ENCODE peak calls at places on chromosome 15, in nine cellular contexts. One of them, this sample, is unnamed.

GRCh38 chr15:92584105-92584504 is 71.5 kb downstream of the FAM174B start:
- DNase-seq in SK-N-SH: no peak
- DNase-seq in endothelial cell of umbilical vein: no peak
- DNase-seq in H1: no peak
- DNase-seq in A549: no peak
- DNase-seq in HCT116: no peak
- DNase-seq in GM12878: no peak
- DNase-seq in K562: no peak
- DNase-seq in HepG2: no peak
- DNase-seq in this sample: no peak

GRCh38 chr15:45187894-45188830 is at the start of gene SHF:
- DNase-seq in A549: peak; percentile 20
- DNase-seq in H1: peak; percentile 77
- DNase-seq in endothelial cell of umbilical vein: peak; percentile 49
- DNase-seq in HCT116: no peak
- DNase-seq in K562: peak; percentile 95
- DNase-seq in GM12878: no peak
- DNase-seq in SK-N-SH: peak; percentile 93
- DNase-seq in HepG2: peak; percentile 31
- DNase-seq in this sample: peak; percentile 49

GRCh38 chr15:25989327-25989726 is 126.2 kb upstream of the ATP10A start:
- DNase-seq in K562: peak; percentile 36
- DNase-seq in H1: peak; percentile 84
- DNase-seq in A549: no peak
- DNase-seq in HCT116: no peak
- DNase-seq in SK-N-SH: no peak
- DNase-seq in GM12878: no peak
- DNase-seq in endothelial cell of umbilical vein: no peak
- DNase-seq in HepG2: no peak
- DNase-seq in this sample: peak; percentile 13

GRCh38 chr15:28960979-28961378 is 75.2 kb downstream of the APBA2 start:
- DNase-seq in SK-N-SH: no peak
- DNase-seq in K562: no peak
- DNase-seq in HCT116: peak; percentile 81
- DNase-seq in HepG2: no peak
- DNase-seq in endothelial cell of umbilical vein: peak; percentile 20
- DNase-seq in H1: no peak
- DNase-seq in A549: peak; percentile 48
- DNase-seq in GM12878: no peak
- DNase-seq in this sample: no peak

GRCh38 chr15:72271895-72272212 is 500 bp downstream of the PARP6 start:
- DNase-seq in A549: peak; percentile 64
- DNase-seq in endothelial cell of umbilical vein: peak; percentile 36
- DNase-seq in K562: peak; percentile 60
- DNase-seq in SK-N-SH: no peak
- DNase-seq in GM12878: no peak
- DNase-seq in HepG2: no peak
- DNase-seq in H1: no peak
- DNase-seq in HCT116: no peak
- DNase-seq in this sample: peak; percentile 36

GRCh38 chr15:25849431-25849921 is 13.7 kb downstream of the ATP10A start:
- DNase-seq in A549: no peak
- DNase-seq in endothelial cell of umbilical vein: no peak
- DNase-seq in GM12878: no peak
- DNase-seq in K562: no peak
- DNase-seq in HCT116: no peak
- DNase-seq in H1: no peak
- DNase-seq in HepG2: no peak
- DNase-seq in SK-N-SH: peak; percentile 43
- DNase-seq in this sample: no peak

GRCh38 chr15:76626611-76627010 is 278.5 kb downstream of the SCAPER start:
- DNase-seq in H1: no peak
- DNase-seq in SK-N-SH: no peak
- DNase-seq in GM12878: no peak
- DNase-seq in K562: no peak
- DNase-seq in HepG2: no peak
- DNase-seq in HCT116: no peak
- DNase-seq in endothelial cell of umbilical vein: peak; percentile 17
- DNase-seq in A549: no peak
- DNase-seq in this sample: no peak

GRCh38 chr15:31163769-31164572 is 62.4 kb upstream of the TRPM1 start:
- DNase-seq in H1: no peak
- DNase-seq in A549: no peak
- DNase-seq in SK-N-SH: no peak
- DNase-seq in HCT116: no peak
- DNase-seq in HepG2: no peak
- DNase-seq in GM12878: no peak
- DNase-seq in K562: no peak
- DNase-seq in endothelial cell of umbilical vein: no peak
- DNase-seq in this sample: no peak

GRCh38 chr15:66899555-66900350 is 165.6 kb upstream of the SMAD3 start:
- DNase-seq in H1: no peak
- DNase-seq in K562: no peak
- DNase-seq in endothelial cell of umbilical vein: no peak
- DNase-seq in A549: no peak
- DNase-seq in HepG2: no peak
- DNase-seq in SK-N-SH: no peak
- DNase-seq in HCT116: no peak
- DNase-seq in GM12878: no peak
- DNase-seq in this sample: no peak

GRCh38 chr15:67089218-67090193 is 24.1 kb downstream of the SMAD3 start:
- DNase-seq in H1: no peak
- DNase-seq in HCT116: no peak
- DNase-seq in A549: peak; percentile 76
- DNase-seq in HepG2: no peak
- DNase-seq in K562: peak; percentile 50
- DNase-seq in GM12878: no peak
- DNase-seq in SK-N-SH: no peak
- DNase-seq in endothelial cell of umbilical vein: peak; percentile 90
- DNase-seq in this sample: peak; percentile 56

GRCh38 chr15:69576035-69576526 is 123.5 kb downstream of the RPLP1 start:
- DNase-seq in H1: peak; percentile 72
- DNase-seq in GM12878: peak; percentile 13
- DNase-seq in HepG2: no peak
- DNase-seq in K562: no peak
- DNase-seq in A549: peak; percentile 87
- DNase-seq in endothelial cell of umbilical vein: peak; percentile 22
- DNase-seq in HCT116: peak; percentile 15
- DNase-seq in SK-N-SH: peak; percentile 84
- DNase-seq in this sample: peak; percentile 80

GRCh38 chr15:73704869-73705645 is 20.9 kb downstream of the CD276 start:
- DNase-seq in GM12878: no peak
- DNase-seq in HepG2: peak; percentile 47
- DNase-seq in HCT116: no peak
- DNase-seq in SK-N-SH: peak; percentile 86
- DNase-seq in endothelial cell of umbilical vein: peak; percentile 52
- DNase-seq in H1: peak; percentile 87
- DNase-seq in A549: peak; percentile 53
- DNase-seq in K562: peak; percentile 81
- DNase-seq in this sample: peak; percentile 62

GRCh38 chr15:68346986-68347385 is 69.4 kb downstream of the FEM1B start:
- DNase-seq in SK-N-SH: no peak
- DNase-seq in endothelial cell of umbilical vein: no peak
- DNase-seq in HepG2: no peak
- DNase-seq in GM12878: no peak
- DNase-seq in A549: no peak
- DNase-seq in H1: no peak
- DNase-seq in HCT116: no peak
- DNase-seq in K562: no peak
- DNase-seq in this sample: no peak

GRCh38 chr15:96693990-96694517 is 363.6 kb downstream of the NR2F2 start:
- DNase-seq in endothelial cell of umbilical vein: no peak
- DNase-seq in GM12878: no peak
- DNase-seq in HCT116: no peak
- DNase-seq in SK-N-SH: no peak
- DNase-seq in K562: no peak
- DNase-seq in HepG2: no peak
- DNase-seq in A549: no peak
- DNase-seq in H1: no peak
- DNase-seq in this sample: peak; percentile 14

GRCh38 chr15:68330911-68331310 is 53.4 kb downstream of the FEM1B start:
- DNase-seq in GM12878: no peak
- DNase-seq in K562: no peak
- DNase-seq in SK-N-SH: no peak
- DNase-seq in endothelial cell of umbilical vein: no peak
- DNase-seq in A549: no peak
- DNase-seq in HepG2: no peak
- DNase-seq in H1: no peak
- DNase-seq in HCT116: no peak
- DNase-seq in this sample: no peak

GRCh38 chr15:77966540-77967290 is 110.8 kb downstream of the TBC1D2B start:
- DNase-seq in K562: peak; percentile 66
- DNase-seq in endothelial cell of umbilical vein: peak; percentile 34
- DNase-seq in H1: peak; percentile 69
- DNase-seq in HCT116: peak; percentile 38
- DNase-seq in GM12878: no peak
- DNase-seq in SK-N-SH: peak; percentile 78
- DNase-seq in HepG2: peak; percentile 32
- DNase-seq in A549: peak; percentile 92
- DNase-seq in this sample: peak; percentile 71

GRCh38 chr15:68382286-68383007 is 49.5 kb downstream of the ITGA11 start:
- DNase-seq in HCT116: no peak
- DNase-seq in A549: no peak
- DNase-seq in H1: peak; percentile 11
- DNase-seq in K562: no peak
- DNase-seq in SK-N-SH: no peak
- DNase-seq in GM12878: no peak
- DNase-seq in endothelial cell of umbilical vein: no peak
- DNase-seq in HepG2: no peak
- DNase-seq in this sample: no peak

GRCh38 chr15:41648097-41648496 is 12.1 kb upstream of the MGA start:
- DNase-seq in endothelial cell of umbilical vein: no peak
- DNase-seq in K562: no peak
- DNase-seq in A549: no peak
- DNase-seq in HCT116: no peak
- DNase-seq in H1: no peak
- DNase-seq in GM12878: no peak
- DNase-seq in HepG2: peak; percentile 50
- DNase-seq in SK-N-SH: no peak
- DNase-seq in this sample: no peak

GRCh38 chr15:63135804-63136203 is 14.1 kb downstream of the LACTB start:
- DNase-seq in GM12878: no peak
- DNase-seq in A549: no peak
- DNase-seq in HCT116: no peak
- DNase-seq in K562: no peak
- DNase-seq in SK-N-SH: no peak
- DNase-seq in HepG2: no peak
- DNase-seq in H1: no peak
- DNase-seq in endothelial cell of umbilical vein: peak; percentile 94
- DNase-seq in this sample: peak; percentile 62

GRCh38 chr15:81400640-81401236 is 26.7 kb upstream of the TMC3 start:
- DNase-seq in K562: peak; percentile 50
- DNase-seq in SK-N-SH: peak; percentile 52
- DNase-seq in GM12878: peak; percentile 23
- DNase-seq in H1: no peak
- DNase-seq in A549: peak; percentile 55
- DNase-seq in HepG2: peak; percentile 21
- DNase-seq in HCT116: peak; percentile 52
- DNase-seq in endothelial cell of umbilical vein: peak; percentile 71
- DNase-seq in this sample: peak; percentile 65
- TF ChIP-seq MAX in K562: no peak
- TF ChIP-seq MAX in SK-N-SH: no peak
- TF ChIP-seq MAX in GM12878: no peak
- TF ChIP-seq MAX in H1: no peak
- TF ChIP-seq MAX in A549: no peak
- TF ChIP-seq MAX in HepG2: no peak
- TF ChIP-seq MAX in HCT116: no peak
- TF ChIP-seq MAX in endothelial cell of umbilical vein: no peak
- TF ChIP-seq MAX in this sample: peak; percentile 23

GRCh38 chr15:85331666-85332261 is 48.6 kb upstream of the AKAP13 start:
- DNase-seq in SK-N-SH: no peak
- DNase-seq in H1: no peak
- DNase-seq in A549: no peak
- DNase-seq in endothelial cell of umbilical vein: peak; percentile 21
- DNase-seq in HCT116: no peak
- DNase-seq in HepG2: no peak
- DNase-seq in K562: no peak
- DNase-seq in GM12878: no peak
- DNase-seq in this sample: peak; percentile 45
- H3K4me3 ChIP-seq in SK-N-SH: no peak overlapping the region
- H3K4me3 ChIP-seq in H1: no peak overlapping the region
- H3K4me3 ChIP-seq in A549: no peak overlapping the region
- H3K4me3 ChIP-seq in endothelial cell of umbilical vein: no peak overlapping the region
- H3K4me3 ChIP-seq in HCT116: no peak overlapping the region
- H3K4me3 ChIP-seq in HepG2: peak overlapping the region; percentile 46
- H3K4me3 ChIP-seq in K562: no peak overlapping the region
- H3K4me3 ChIP-seq in GM12878: peak overlapping the region; percentile 36
- H3K4me3 ChIP-seq in this sample: peak overlapping the region; percentile 29

DNA sequence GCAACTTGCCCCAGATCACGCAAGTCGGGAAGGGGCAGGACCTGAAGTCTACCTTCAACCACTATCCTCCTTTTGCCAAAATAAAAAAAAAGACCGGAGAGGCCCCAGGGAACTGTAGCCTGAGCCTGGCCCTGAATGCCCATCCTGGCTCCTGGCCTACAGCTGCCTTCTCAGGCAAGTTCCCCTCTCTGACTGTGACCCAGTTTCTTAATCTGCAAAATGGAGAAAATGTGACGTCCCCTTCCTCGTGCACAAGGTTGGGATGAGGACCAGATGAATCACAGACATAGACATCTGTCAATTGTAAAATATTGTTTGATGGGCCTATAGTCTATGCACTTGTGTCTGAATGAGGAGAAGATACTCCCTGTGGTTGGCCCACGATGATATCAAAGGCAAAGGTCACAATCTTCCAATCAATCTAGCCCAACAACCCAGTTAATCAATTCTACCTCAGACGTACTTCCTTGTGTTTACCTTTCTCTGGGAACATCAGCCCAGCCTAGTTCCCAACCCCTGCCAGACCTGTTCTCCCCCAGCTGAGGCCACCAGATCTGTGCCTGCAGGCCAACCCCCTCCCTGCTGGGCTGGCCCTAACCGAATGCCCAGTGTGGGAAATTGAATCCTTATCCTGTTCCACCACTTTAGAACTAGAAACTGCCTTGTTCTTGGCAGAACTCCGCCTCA is 101.9 kb upstream of the LIPC start:
- DNase-seq in HCT116: no peak
- DNase-seq in SK-N-SH: no peak
- DNase-seq in HepG2: no peak
- DNase-seq in K562: no peak
- DNase-seq in H1: no peak
- DNase-seq in endothelial cell of umbilical vein: no peak
- DNase-seq in A549: no peak
- DNase-seq in GM12878: no peak
- DNase-seq in this sample: no peak
- TF ChIP-seq MAX in HCT116: no peak
- TF ChIP-seq MAX in SK-N-SH: no peak
- TF ChIP-seq MAX in HepG2: no peak
- TF ChIP-seq MAX in K562: no peak
- TF ChIP-seq MAX in H1: no peak
- TF ChIP-seq MAX in endothelial cell of umbilical vein: no peak
- TF ChIP-seq MAX in A549: no peak
- TF ChIP-seq MAX in GM12878: no peak
- TF ChIP-seq MAX in this sample: no peak

DNA sequence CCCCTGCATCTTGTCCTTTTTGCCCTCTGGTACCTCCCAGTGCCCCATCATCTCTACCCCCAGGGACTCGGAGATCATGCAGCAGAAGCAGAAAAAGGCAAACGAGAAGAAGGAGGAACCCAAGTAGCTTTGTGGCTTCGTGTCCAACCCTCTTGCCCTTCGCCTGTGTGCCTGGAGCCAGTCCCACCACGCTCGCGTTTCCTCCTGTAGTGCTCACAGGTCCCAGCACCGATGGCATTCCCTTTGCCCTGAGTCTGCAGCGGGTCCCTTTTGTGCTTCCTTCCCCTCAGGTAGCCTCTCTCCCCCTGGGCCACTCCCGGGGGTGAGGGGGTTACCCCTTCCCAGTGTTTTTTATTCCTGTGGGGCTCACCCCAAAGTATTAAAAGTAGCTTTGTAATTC is 1.5 kb downstream of the SERF2 start:
- DNase-seq in K562: no peak
- DNase-seq in GM12878: no peak
- DNase-seq in H1: no peak
- DNase-seq in HCT116: no peak
- DNase-seq in A549: no peak
- DNase-seq in HepG2: no peak
- DNase-seq in SK-N-SH: no peak
- DNase-seq in endothelial cell of umbilical vein: no peak
- DNase-seq in this sample: no peak
- H3K4me3 ChIP-seq in K562: peak overlapping the region; percentile 95
- H3K4me3 ChIP-seq in GM12878: peak overlapping the region; percentile 96
- H3K4me3 ChIP-seq in H1: peak overlapping the region; percentile 97
- H3K4me3 ChIP-seq in HCT116: peak overlapping the region; percentile 100
- H3K4me3 ChIP-seq in A549: peak overlapping the region; percentile 100
- H3K4me3 ChIP-seq in HepG2: peak overlapping the region; percentile 99
- H3K4me3 ChIP-seq in SK-N-SH: peak overlapping the region; percentile 99
- H3K4me3 ChIP-seq in endothelial cell of umbilical vein: no peak overlapping the region
- H3K4me3 ChIP-seq in this sample: peak overlapping the region; percentile 95